ENCODE peak calls at places on chromosomes 12 and 14, in six cellular contexts. A, M, Y, B, R and Q are unnamed samples.

GRCh38 chr12:80313184-80313583 is 130.9 kb upstream of the PTPRQ start:
- DNase-seq in A (no peak), M (no peak), Y (no peak), B (no peak), R (peak), Q (no peak)

GRCh38 chr12:125797421-125798175 is 732.4 kb downstream of the AACS start:
- DNase-seq in A (no peak), M (no peak), Y (no peak), B (no peak), R (peak), Q (no peak)

GRCh38 chr12:27733791-27734190 is 23.2 kb downstream of the MRPS35 start:
- DNase-seq in A (no peak), M (no peak), Y (no peak), B (no peak), R (peak), Q (no peak)

GRCh38 chr12:70754330-70754741 is 117.1 kb upstream of the PTPRB start:
- DNase-seq in A (no peak), M (no peak), Y (no peak), B (no peak), R (no peak), Q (no peak)

GRCh38 chr14:51554339-51554920 is 97.3 kb upstream of the FRMD6 start:
- DNase-seq in A (peak), M (no peak), Y (peak), B (no peak), R (peak), Q (no peak)

GRCh38 chr12:9718968-9719367 is 13.9 kb downstream of the CLECL1 start:
- DNase-seq in A (no peak), M (no peak), Y (no peak), B (no peak), R (no peak), Q (no peak)

GRCh38 chr12:57460457-57461325 is 1.1 kb downstream of the GLI1 start:
- DNase-seq in A (no peak), M (peak), Y (no peak), B (peak), R (no peak), Q (no peak)

GRCh38 chr14:90535556-90535930 is 138.7 kb downstream of the CALM1 start:
- DNase-seq in A (no peak), M (no peak), Y (no peak), B (no peak), R (no peak), Q (no peak)

GRCh38 chr12:94289551-94290312 is 141.4 kb downstream of the PLXNC1 start:
- DNase-seq in A (peak), M (no peak), Y (peak), B (no peak), R (peak), Q (no peak)

GRCh38 chr14:104139460-104140212 is 1.2 kb downstream of the KIF26A start:
- DNase-seq in A (no peak), M (peak), Y (no peak), B (no peak), R (no peak), Q (no peak)

GRCh38 chr12:91746976-91747375 is 398.7 kb downstream of the BTG1 start:
- DNase-seq in A (no peak), M (no peak), Y (no peak), B (no peak), R (no peak), Q (no peak)

GRCh38 chr12:58656254-58657009 is 263.9 kb downstream of the LRIG3 start:
- DNase-seq in A (no peak), M (no peak), Y (no peak), B (no peak), R (no peak), Q (no peak)

GRCh38 chr12:49662998-49663843 is 39.9 kb downstream of the PRPF40B start:
- DNase-seq in A (peak), M (peak), Y (peak), B (no peak), R (peak), Q (no peak)

GRCh38 chr12:122062832-122063690 is 15.5 kb upstream of the MLXIP start:
- DNase-seq in A (peak), M (peak), Y (peak), B (no peak), R (peak), Q (no peak)

GRCh38 chr12:6950401-6950801 is 755 bp upstream of the PTPN6 start:
- DNase-seq in A (no peak), M (no peak), Y (no peak), B (no peak), R (no peak), Q (no peak)

GRCh38 chr12:12403264-12404248 is 46.7 kb downstream of the BORCS5 start:
- DNase-seq in A (no peak), M (no peak), Y (no peak), B (no peak), R (no peak), Q (no peak)

GRCh38 chr14:94099006-94099405 is 11.5 kb upstream of the IFI27 start:
- DNase-seq in A (no peak), M (no peak), Y (no peak), B (no peak), R (no peak), Q (no peak)

GRCh38 chr14:64293976-64294671 is at the start of gene ESR2:
- DNase-seq in A (peak), M (peak), Y (peak), B (peak), R (peak), Q (peak)

GRCh38 chr14:80055912-80056801 is 155.1 kb downstream of the DIO2 start:
- DNase-seq in A (peak), M (peak), Y (peak), B (peak), R (peak), Q (peak)

GRCh38 chr12:116259800-116260589 is 17.5 kb downstream of the MED13L start:
- DNase-seq in A (no peak), M (no peak), Y (peak), B (no peak), R (no peak), Q (no peak)

GRCh38 chr12:117387832-117388231 is 26.4 kb upstream of the NOS1 start:
- DNase-seq in A (no peak), M (no peak), Y (no peak), B (no peak), R (no peak), Q (no peak)

GRCh38 chr12:51953925-51954324 is 2.4 kb downstream of the ACVR1B start:
- DNase-seq in A (no peak), M (no peak), Y (no peak), B (no peak), R (no peak), Q (no peak)

GRCh38 chr14:92693998-92694780 is 54.2 kb downstream of the LGMN start:
- DNase-seq in A (no peak), M (no peak), Y (no peak), B (no peak), R (no peak), Q (no peak)

GRCh38 chr12:57632369-57632897 is 568 bp downstream of the B4GALNT1 start:
- DNase-seq in A (no peak), M (peak), Y (peak), B (no peak), R (no peak), Q (no peak)

GRCh38 chr12:9869307-9870161 is at the start of gene CLEC2B:
- DNase-seq in A (peak), M (no peak), Y (peak), B (no peak), R (peak), Q (no peak)

GRCh38 chr12:56634242-56634836 is 4.2 kb upstream of the BAZ2A start:
- DNase-seq in A (no peak), M (peak), Y (no peak), B (no peak), R (peak), Q (peak)

GRCh38 chr12:51905507-51906438 is 1.5 kb upstream of the ACVRL1 start:
- DNase-seq in A (peak), M (no peak), Y (peak), B (no peak), R (peak), Q (no peak)

GRCh38 chr14:101827286-101827685 is 65.8 kb downstream of the PPP2R5C start:
- DNase-seq in A (no peak), M (peak), Y (no peak), B (no peak), R (no peak), Q (no peak)

GRCh38 chr14:94112513-94113060 is 2.1 kb downstream of the IFI27 start:
- DNase-seq in A (no peak), M (no peak), Y (no peak), B (no peak), R (no peak), Q (no peak)

GRCh38 chr12:128932521-128932920 is 79.2 kb downstream of the GLT1D1 start:
- DNase-seq in A (no peak), M (no peak), Y (no peak), B (no peak), R (no peak), Q (no peak)

GRCh38 chr12:12476836-12477531 is 85.7 kb downstream of the DUSP16 start:
- DNase-seq in A (no peak), M (no peak), Y (no peak), B (no peak), R (no peak), Q (no peak)

GRCh38 chr14:83463500-83464098 is 1929.9 kb upstream of the SEL1L start:
- DNase-seq in A (no peak), M (peak), Y (peak), B (peak), R (peak), Q (peak)

GRCh38 chr14:103404032-103404918 is 19.1 kb downstream of the MARK3 start:
- DNase-seq in A (no peak), M (no peak), Y (peak), B (no peak), R (peak), Q (no peak)

GRCh38 chr12:122327494-122328385 is 61.4 kb upstream of the VPS33A start:
- DNase-seq in A (no peak), M (no peak), Y (no peak), B (no peak), R (no peak), Q (no peak)

GRCh38 chr12:107436376-107436775 is 249.2 kb upstream of the PWP1 start:
- DNase-seq in A (peak), M (no peak), Y (peak), B (no peak), R (peak), Q (no peak)

GRCh38 chr14:57835751-57836150 is 30.1 kb downstream of the SLC35F4 start:
- DNase-seq in A (no peak), M (no peak), Y (no peak), B (no peak), R (peak), Q (no peak)

GRCh38 chr12:16335838-16336237 is 11.6 kb upstream of the MGST1 start:
- DNase-seq in A (no peak), M (no peak), Y (no peak), B (no peak), R (no peak), Q (no peak)

GRCh38 chr14:68896132-68896531 is 83.0 kb downstream of the ACTN1 start:
- DNase-seq in A (no peak), M (no peak), Y (no peak), B (no peak), R (peak), Q (no peak)
- TF ChIP-seq CTCF in A (peak), M (no peak), Y (peak), B (peak), R (peak), Q (peak)

GRCh38 chr12:133081408-133081806 is 684 bp downstream of the ZNF140 start:
- DNase-seq in A (no peak), M (no peak), Y (no peak), B (no peak), R (no peak), Q (no peak)

GRCh38 chr12:133083345-133083744 is 2.6 kb downstream of the ZNF140 start:
- DNase-seq in A (no peak), M (no peak), Y (no peak), B (no peak), R (no peak), Q (no peak)

GRCh38 chr12:133080051-133080618 is 588 bp upstream of the ZNF140 start:
- DNase-seq in A (peak), M (peak), Y (peak), B (peak), R (peak), Q (peak)

GRCh38 chr12:133080619-133081407 is at the start of gene ZNF140:
- DNase-seq in A (peak), M (peak), Y (peak), B (no peak), R (peak), Q (peak)
- TF ChIP-seq CTCF in A (no peak), M (peak), Y (peak), B (peak), R (peak), Q (peak)

GRCh38 chr14:60515244-60515695 is 6.3 kb downstream of the SIX6 start:
- DNase-seq in A (no peak), M (no peak), Y (no peak), B (no peak), R (no peak), Q (no peak)
- TF ChIP-seq CTCF in A (peak), M (no peak), Y (no peak), B (peak), R (no peak), Q (no peak)

DNA sequence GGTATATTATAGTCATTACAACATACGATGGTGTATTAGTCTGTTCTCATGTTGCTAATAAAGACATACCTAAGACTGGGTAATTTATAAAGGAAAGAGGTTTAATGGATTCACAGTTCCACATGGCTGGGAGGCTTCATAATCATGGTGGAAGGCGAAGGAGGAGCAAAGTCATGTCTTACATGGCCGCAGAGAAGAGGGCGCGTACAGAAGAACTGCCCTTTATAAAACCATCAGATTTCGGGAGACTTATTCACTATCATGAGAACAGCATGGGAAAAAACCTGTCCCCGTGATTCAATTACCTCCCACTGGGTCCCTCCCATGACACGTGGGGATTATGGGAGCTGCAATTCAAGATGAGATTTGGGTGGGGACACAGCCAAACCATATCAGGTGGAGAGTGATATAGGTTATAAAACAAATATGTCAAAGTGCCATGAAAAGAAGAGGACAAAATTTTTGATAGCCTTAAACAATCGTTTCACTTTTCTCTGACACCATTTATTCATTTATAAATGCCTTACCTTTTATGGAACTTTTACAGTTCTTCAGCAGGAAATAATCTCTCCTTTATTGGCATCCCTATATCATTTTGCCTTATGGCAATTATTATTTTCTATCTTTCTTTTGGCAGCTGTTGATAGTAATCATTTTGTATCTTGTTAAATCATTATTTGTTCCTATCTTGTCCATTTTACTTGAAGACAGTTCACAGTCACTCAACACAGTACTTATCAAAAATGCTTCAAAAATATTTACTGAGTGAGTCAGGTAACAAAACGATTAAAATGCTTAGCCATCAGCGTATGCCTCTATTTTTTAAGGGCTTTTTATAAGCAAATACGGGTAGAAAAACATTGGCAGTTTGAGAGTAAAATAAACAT is 196.0 kb downstream of the RAD51B start:
- DNase-seq in A (no peak), M (no peak), Y (no peak), B (no peak), R (no peak), Q (no peak)
- TF ChIP-seq CTCF in A (no peak), M (no peak), Y (no peak), B (no peak), R (no peak), Q (no peak)

GRCh38 chr12:2083008-2083407 is 30.2 kb downstream of the CACNA1C start:
- DNase-seq in A (peak), M (no peak), Y (peak), B (no peak), R (no peak), Q (no peak)
- TF ChIP-seq CTCF in A (no peak), M (no peak), Y (peak), B (no peak), R (no peak), Q (no peak)

DNA sequence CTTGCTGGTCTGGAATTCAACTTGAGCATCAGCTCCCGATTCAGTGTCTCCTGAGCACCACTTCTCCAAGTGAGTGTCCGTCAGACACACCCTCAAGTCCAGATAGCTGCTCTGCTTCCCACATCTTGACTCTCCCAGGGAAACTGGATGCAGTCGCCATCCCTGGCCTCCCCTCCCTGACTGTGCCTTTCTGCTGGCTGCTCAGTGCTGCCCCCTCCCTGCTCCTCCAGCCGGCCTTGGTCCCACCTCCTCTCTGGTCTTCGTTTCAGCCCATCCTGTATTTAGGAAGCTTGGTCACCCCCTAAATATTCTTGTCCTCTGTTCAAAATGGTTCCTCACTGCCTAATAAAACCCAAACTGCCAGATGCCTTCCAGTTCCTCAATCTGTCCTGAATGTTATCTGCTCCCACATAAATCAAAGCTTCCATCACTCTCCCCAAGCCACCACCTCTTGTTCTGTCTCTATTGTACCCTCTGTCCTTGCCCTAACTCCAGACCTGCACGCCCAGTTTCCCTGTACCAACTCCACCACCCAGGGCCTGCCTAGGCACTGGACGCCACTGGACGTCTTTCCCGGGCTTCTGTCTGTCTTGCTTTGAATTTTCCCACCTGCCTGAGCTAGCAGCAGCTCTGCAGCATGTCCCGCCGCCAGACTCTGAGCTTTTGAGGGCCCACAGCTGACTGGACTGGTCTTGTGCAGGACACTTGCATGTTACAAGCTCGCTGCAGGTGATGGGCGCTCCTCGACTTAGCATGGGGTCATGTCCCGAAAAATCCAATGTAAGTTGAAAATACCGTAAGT is 33.8 kb downstream of the CCDC92 start:
- DNase-seq in A (no peak), M (peak), Y (no peak), B (peak), R (no peak), Q (no peak)
- TF ChIP-seq CTCF in A (peak), M (peak), Y (peak), B (peak), R (peak), Q (peak)

DNA sequence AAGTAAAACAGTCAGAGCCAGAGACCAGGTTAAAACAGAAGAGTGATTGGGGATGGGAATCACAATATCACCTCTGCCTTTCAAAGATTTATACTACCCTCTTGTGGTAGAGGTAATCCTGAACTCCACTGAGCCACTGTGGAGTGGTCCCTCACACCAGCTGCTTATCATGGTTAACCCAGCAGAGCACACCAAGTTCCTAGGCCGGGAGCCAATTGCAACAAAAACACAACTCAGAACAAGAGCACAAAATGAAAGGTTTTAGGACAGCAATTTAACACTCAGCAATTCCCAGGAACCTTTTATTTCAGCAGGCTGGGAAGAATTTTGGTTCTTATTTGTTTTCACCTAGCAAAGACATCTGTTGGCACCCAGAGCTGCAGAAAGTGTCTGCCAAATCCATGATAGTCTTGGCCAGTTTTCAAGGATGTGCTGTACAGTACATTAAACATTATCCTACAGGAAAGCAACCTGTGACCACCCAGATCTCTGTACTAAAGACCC is 220.5 kb upstream of the ATXN7L3B start:
- DNase-seq in A (no peak), M (peak), Y (no peak), B (no peak), R (peak), Q (no peak)
- TF ChIP-seq CTCF in A (no peak), M (peak), Y (no peak), B (peak), R (peak), Q (peak)

DNA sequence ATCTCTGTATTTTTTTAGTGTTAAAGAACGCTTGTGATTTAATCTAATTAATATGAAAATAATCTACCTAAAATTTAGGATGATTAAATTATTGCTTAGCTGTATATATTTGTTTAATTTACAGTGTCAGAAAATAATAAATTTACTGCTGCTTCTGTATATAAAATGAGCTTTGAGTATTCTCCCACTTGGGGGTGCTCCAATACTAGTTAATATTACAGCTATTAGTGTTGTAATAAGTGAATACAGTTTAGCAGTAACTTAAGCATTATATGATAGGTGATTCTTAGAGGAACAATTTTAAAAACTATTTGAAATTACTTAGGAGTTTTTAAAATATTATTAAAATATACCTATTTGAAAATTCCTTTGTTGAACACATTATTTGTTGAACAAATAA is 62.2 kb downstream of the PAPOLA start:
- DNase-seq in A (no peak), M (no peak), Y (no peak), B (no peak), R (peak), Q (no peak)
- TF ChIP-seq CTCF in A (no peak), M (no peak), Y (peak), B (peak), R (no peak), Q (no peak)

GRCh38 chr14:35384386-35385041 is 20.0 kb downstream of the NFKBIA start:
- DNase-seq in A (peak), M (no peak), Y (peak), B (no peak), R (peak), Q (no peak)
- TF ChIP-seq CTCF in A (peak), M (no peak), Y (no peak), B (no peak), R (peak), Q (no peak)

GRCh38 chr12:39348523-39348922 is 94.4 kb downstream of the KIF21A start:
- DNase-seq in A (no peak), M (no peak), Y (no peak), B (no peak), R (no peak), Q (no peak)
- TF ChIP-seq CTCF in A (no peak), M (no peak), Y (no peak), B (no peak), R (no peak), Q (no peak)